ENCODE peak calls at places on chromosomes 6 and 20, in six cellular contexts. X is KG1, F is epithelial cell of proximal tubule, T is NCI-H524 treated with DMSO at 0.1 percent for 48 hours, A is bronchial epithelial cell, P is ascending aorta. S is an unnamed sample.

GRCh38 chr6:15485875-15486274 is 177.0 kb downstream of the DTNBP1 start:
- DNase-seq in P (no peak), A (peak; percentile 31), F (no peak), X (no peak), T (no peak), S (no peak)

GRCh38 chr20:61982951-61983315 is 82.7 kb downstream of the TAF4 start:
- DNase-seq in A (no peak), F (no peak), T (no peak), X (no peak), P (no peak), S (no peak)

GRCh38 chr6:130033999-130034814 is 15.8 kb downstream of the L3MBTL3 start:
- DNase-seq in A (peak; percentile 35), T (no peak), P (no peak), X (no peak), F (no peak), S (no peak)

GRCh38 chr20:38809942-38810341 is 4.4 kb downstream of the PPP1R16B start:
- DNase-seq in P (no peak), T (peak; percentile 38), F (no peak), X (no peak), A (no peak), S (peak; percentile 55)

GRCh38 chr20:31822421-31823330 is 3.5 kb downstream of the MYLK2 start:
- DNase-seq in A (peak; percentile 17), P (peak; percentile 59), X (no peak), F (no peak), T (peak; percentile 66), S (no peak)

GRCh38 chr20:11755071-11755881 is 162.4 kb upstream of the BTBD3 start:
- DNase-seq in F (peak; percentile 2), X (no peak), T (no peak), A (no peak), P (no peak), S (no peak)

GRCh38 chr20:46317685-46318177 is 9.4 kb upstream of the CDH22 start:
- DNase-seq in T (no peak), F (no peak), A (no peak), P (no peak), X (no peak), S (no peak)

GRCh38 chr6:96460052-96460700 is 61.4 kb upstream of the UFL1 start:
- DNase-seq in P (no peak), A (peak; percentile 63), F (no peak), T (no peak), X (no peak), S (no peak)

GRCh38 chr6:143692696-143693095 is 14.9 kb downstream of the PHACTR2 start:
- DNase-seq in A (no peak), T (no peak), P (no peak), F (no peak), X (no peak), S (no peak)

GRCh38 chr6:32588156-32588555 is 1.5 kb downstream of the HLA-DRB1 start:
- DNase-seq in A (no peak), X (no peak), P (no peak), F (no peak), T (no peak), S (no peak)

GRCh38 chr6:84773431-84774173 is 9.2 kb upstream of the TBX18 start:
- DNase-seq in T (no peak), X (no peak), A (no peak), P (no peak), F (no peak), S (peak; percentile 62)

GRCh38 chr6:33716890-33717632 is 5.6 kb upstream of the UQCC2 start:
- DNase-seq in F (no peak), X (no peak), P (no peak), A (peak; percentile 86), T (no peak), S (no peak)

GRCh38 chr6:160252073-160252809 is 6.4 kb downstream of the SLC22A2 start:
- DNase-seq in T (no peak), F (no peak), X (no peak), A (peak; percentile 36), P (no peak), S (no peak)

GRCh38 chr6:22784611-22785010 is 215.2 kb downstream of the HDGFL1 start:
- DNase-seq in F (no peak), X (no peak), P (no peak), T (no peak), A (no peak), S (no peak)

GRCh38 chr6:56649053-56649769 is 6.5 kb upstream of the DST start:
- DNase-seq in X (no peak), A (peak; percentile 62), P (no peak), F (no peak), T (peak; percentile 20), S (no peak)

GRCh38 chr6:79076160-79076559 is 1.9 kb downstream of the PHIP start:
- DNase-seq in F (no peak), P (no peak), A (peak; percentile 29), T (no peak), X (no peak), S (no peak)

GRCh38 chr6:26330835-26331808 is 33.9 kb upstream of the BTN3A2 start:
- DNase-seq in T (peak; percentile 61), X (peak; percentile 30), F (no peak), P (no peak), A (peak; percentile 65), S (no peak)

GRCh38 chr20:17961600-17961965 is 7.0 kb downstream of the SNX5 start:
- DNase-seq in A (no peak), F (no peak), P (no peak), T (no peak), X (no peak), S (no peak)

GRCh38 chr6:90471297-90471696 is 115.6 kb downstream of the MAP3K7 start:
- DNase-seq in P (no peak), X (no peak), A (no peak), F (no peak), T (no peak), S (no peak)

GRCh38 chr6:16651871-16652270 is 109.4 kb downstream of the ATXN1 start:
- DNase-seq in X (no peak), F (no peak), P (no peak), T (no peak), A (peak; percentile 80), S (no peak)

GRCh38 chr6:53588816-53589509 is 44.1 kb upstream of the GCLC start:
- DNase-seq in P (no peak), T (no peak), F (no peak), X (no peak), A (no peak), S (no peak)

GRCh38 chr20:48716086-48716485 is 111.7 kb downstream of the PREX1 start:
- DNase-seq in T (no peak), A (no peak), F (no peak), X (no peak), P (no peak), S (peak; percentile 76)